ENCODE peak calls at places on chromosomes 13 and 19, in seven cellular contexts. S, Y, Z, Q, O, L and R are unnamed samples. For H3K9me3 and H3K36me3, the result is how much of the 10 kb centered on the place peaks cover.

GRCh38 chr13:20993661-20994440 is 67.5 kb downstream of the LATS2 start:
- DNase-seq in Q (peak), S (no peak), Y (no peak), Z (no peak), L (no peak), O (peak), R (no peak)

GRCh38 chr13:49840667-49841066 is 48.2 kb upstream of the KPNA3 start:
- DNase-seq in Q (no peak), Y (no peak), S (no peak), L (no peak), O (no peak), Z (no peak), R (no peak)

GRCh38 chr19:17725422-17726078 is 6.3 kb downstream of the MAP1S start:
- DNase-seq in Q (no peak), Z (no peak), O (no peak), Y (no peak), L (no peak), S (no peak), R (no peak)

GRCh38 chr13:110555601-110556223 is 5.8 kb downstream of the RAB20 start:
- DNase-seq in Z (peak), L (peak), Y (no peak), S (no peak), O (no peak), Q (no peak), R (no peak)

GRCh38 chr19:13022859-13023636 is 27.8 kb downstream of the NFIX start:
- DNase-seq in O (peak), L (no peak), Z (peak), S (no peak), Y (peak), Q (peak), R (peak)

GRCh38 chr19:15252398-15253018 is 20.3 kb upstream of the EPHX3 start:
- DNase-seq in Z (no peak), Y (no peak), Q (peak), S (no peak), L (no peak), O (peak), R (no peak)

GRCh38 chr19:42601811-42602443 is 7.2 kb upstream of the CEACAM8 start:
- DNase-seq in Y (no peak), O (peak), S (peak), Q (peak), Z (no peak), L (no peak), R (peak)

GRCh38 chr13:73417012-73417615 is 358.3 kb downstream of the KLF5 start:
- DNase-seq in L (no peak), Z (no peak), Y (no peak), O (peak), S (peak), Q (no peak), R (no peak)

GRCh38 chr19:12954150-12954962 is 2.7 kb downstream of the GADD45GIP1 start:
- DNase-seq in Y (no peak), S (no peak), O (peak), Z (no peak), L (no peak), Q (no peak), R (no peak)

GRCh38 chr19:32542477-32543106 is 38.4 kb upstream of the PDCD5 start:
- DNase-seq in Z (no peak), S (no peak), Q (no peak), O (no peak), L (no peak), Y (no peak), R (no peak)

GRCh38 chr13:37617162-37617561 is 18.6 kb upstream of the POSTN start:
- DNase-seq in Z (no peak), Y (no peak), L (peak), S (no peak), O (peak), Q (peak), R (peak)

GRCh38 chr13:47258384-47258783 is 361.5 kb upstream of the HTR2A start:
- DNase-seq in S (no peak), L (no peak), O (peak), Y (no peak), Z (no peak), Q (no peak), R (no peak)

GRCh38 chr19:11420894-11421606 is 1.9 kb upstream of the RGL3 start:
- DNase-seq in S (no peak), O (no peak), Y (peak), Z (no peak), L (no peak), Q (no peak), R (no peak)

GRCh38 chr19:40542197-40542859 is 34.3 kb upstream of the SHKBP1 start:
- DNase-seq in Z (peak), L (no peak), Y (peak), S (no peak), Q (peak), O (peak), R (peak)

GRCh38 chr13:65744761-65745160 is 1485.4 kb downstream of the PCDH9 start:
- DNase-seq in O (no peak), L (no peak), S (no peak), Z (no peak), Y (no peak), Q (peak), R (no peak)

GRCh38 chr13:106104281-106104901 is 431.1 kb downstream of the EFNB2 start:
- DNase-seq in Y (no peak), L (peak), S (no peak), Q (peak), O (peak), Z (no peak), R (peak)

GRCh38 chr19:7506385-7507328 is 9.2 kb upstream of the ZNF358 start:
- DNase-seq in L (peak), S (peak), Y (peak), Z (peak), Q (peak), O (peak), R (peak)

GRCh38 chr19:14480695-14481069 is 5.5 kb upstream of the PTGER1 start:
- DNase-seq in O (peak), S (no peak), L (no peak), Z (no peak), Q (peak), Y (no peak), R (no peak)

GRCh38 chr13:93140912-93141311 is 85.7 kb upstream of the GPC6 start:
- DNase-seq in Y (no peak), O (no peak), L (no peak), Z (no peak), S (no peak), Q (no peak), R (no peak)

GRCh38 chr19:19820774-19821315 is 705 bp downstream of the ZNF506 start:
- DNase-seq in O (peak), Q (no peak), Y (no peak), L (no peak), Z (no peak), S (no peak), R (peak)

GRCh38 chr13:105346141-105346766 is 1189.2 kb downstream of the EFNB2 start:
- DNase-seq in Z (no peak), L (peak), O (peak), S (no peak), Q (peak), Y (no peak), R (peak)

GRCh38 chr19:29510701-29511265 is 15.0 kb upstream of the VSTM2B start:
- DNase-seq in O (no peak), S (no peak), Q (no peak), L (no peak), Z (no peak), Y (no peak), R (no peak)

GRCh38 chr19:10533656-10534386 is 9.9 kb upstream of the ATG4D start:
- DNase-seq in O (peak), Y (no peak), L (peak), Z (no peak), S (no peak), Q (peak), R (peak)

GRCh38 chr19:54896036-54896435 is 9.9 kb upstream of the NCR1 start:
- DNase-seq in S (no peak), L (no peak), Y (no peak), O (no peak), Z (no peak), Q (no peak), R (no peak)

GRCh38 chr13:111213964-111214726 is 99.0 kb downstream of the ARHGEF7 start:
- DNase-seq in Z (no peak), Q (no peak), Y (no peak), O (no peak), L (no peak), S (no peak), R (peak)

GRCh38 chr19:5006201-5006600 is 37.3 kb downstream of the KDM4B start:
- DNase-seq in L (no peak), O (peak), Y (no peak), Q (peak), S (no peak), Z (no peak), R (peak)
- H3K27ac ChIP-seq in L (no peak), O (no peak), Y (no peak), Q (no peak), S (no peak), Z (no peak), R (no peak)

GRCh38 chr13:18948012-18948663 is 233.5 kb downstream of the TUBA3C start:
- DNase-seq in O (no peak), S (no peak), Q (no peak), Z (no peak), L (no peak), Y (no peak), R (no peak)

GRCh38 chr13:18948664-18949488 is 232.7 kb downstream of the TUBA3C start:
- DNase-seq in Q (no peak), S (no peak), O (no peak), Z (no peak), Y (no peak), L (no peak), R (no peak)

GRCh38 chr13:18949489-18949761 is 232.2 kb downstream of the TUBA3C start:
- DNase-seq in L (no peak), Q (no peak), Z (no peak), Y (no peak), O (no peak), S (no peak), R (no peak)

GRCh38 chr13:18946738-18947137 is 234.9 kb downstream of the TUBA3C start:
- DNase-seq in Q (no peak), Z (no peak), L (no peak), O (no peak), Y (no peak), S (no peak), R (no peak)

GRCh38 chr13:18947376-18947977 is 234.1 kb downstream of the TUBA3C start:
- DNase-seq in Z (no peak), Y (no peak), L (no peak), O (no peak), S (no peak), Q (no peak), R (no peak)
- H3K9me3 ChIP-seq in Z (under half), Y (under half), L (under half), O (under half), S (under half), Q (under half), R (under half)

GRCh38 chr19:1119475-1120217 is 15.9 kb downstream of the GPX4 start:
- DNase-seq in Q (no peak), Y (no peak), O (no peak), L (no peak), Z (no peak), S (no peak), R (no peak)
- H3K36me3 ChIP-seq in Q (half or more), Y (half or more), O (half or more), L (under half), Z (under half), S (half or more), R (under half)

DNA sequence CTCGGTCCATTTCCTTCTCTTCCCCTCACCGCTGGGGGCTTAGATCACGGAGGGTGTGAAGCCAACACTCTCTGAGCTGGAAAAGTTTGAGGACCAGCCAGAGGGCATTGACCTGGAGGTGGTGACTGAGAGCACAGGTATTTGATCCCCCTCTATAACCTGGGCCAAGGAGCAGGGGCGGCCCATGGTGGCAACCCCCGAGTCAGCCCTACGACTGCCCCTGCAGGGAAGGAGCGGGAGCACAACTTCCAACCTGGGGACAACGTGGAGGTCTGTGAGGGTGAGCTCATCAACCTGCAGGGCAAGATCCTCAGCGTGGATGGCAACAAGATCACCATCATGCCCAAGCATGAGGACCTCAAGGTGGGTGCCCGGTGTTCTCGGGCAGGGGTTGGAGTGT is 11.6 kb upstream of the TIMM50 start:
- DNase-seq in Q (no peak), Y (no peak), O (no peak), Z (no peak), L (no peak), S (no peak), R (no peak)
- H3K27ac ChIP-seq in Q (no peak), Y (no peak), O (no peak), Z (no peak), L (no peak), S (no peak), R (no peak)

GRCh38 chr19:21422244-21422643 is 25.3 kb downstream of the ZNF493 start:
- DNase-seq in Q (no peak), Z (no peak), L (no peak), O (no peak), S (no peak), Y (no peak), R (no peak)

DNA sequence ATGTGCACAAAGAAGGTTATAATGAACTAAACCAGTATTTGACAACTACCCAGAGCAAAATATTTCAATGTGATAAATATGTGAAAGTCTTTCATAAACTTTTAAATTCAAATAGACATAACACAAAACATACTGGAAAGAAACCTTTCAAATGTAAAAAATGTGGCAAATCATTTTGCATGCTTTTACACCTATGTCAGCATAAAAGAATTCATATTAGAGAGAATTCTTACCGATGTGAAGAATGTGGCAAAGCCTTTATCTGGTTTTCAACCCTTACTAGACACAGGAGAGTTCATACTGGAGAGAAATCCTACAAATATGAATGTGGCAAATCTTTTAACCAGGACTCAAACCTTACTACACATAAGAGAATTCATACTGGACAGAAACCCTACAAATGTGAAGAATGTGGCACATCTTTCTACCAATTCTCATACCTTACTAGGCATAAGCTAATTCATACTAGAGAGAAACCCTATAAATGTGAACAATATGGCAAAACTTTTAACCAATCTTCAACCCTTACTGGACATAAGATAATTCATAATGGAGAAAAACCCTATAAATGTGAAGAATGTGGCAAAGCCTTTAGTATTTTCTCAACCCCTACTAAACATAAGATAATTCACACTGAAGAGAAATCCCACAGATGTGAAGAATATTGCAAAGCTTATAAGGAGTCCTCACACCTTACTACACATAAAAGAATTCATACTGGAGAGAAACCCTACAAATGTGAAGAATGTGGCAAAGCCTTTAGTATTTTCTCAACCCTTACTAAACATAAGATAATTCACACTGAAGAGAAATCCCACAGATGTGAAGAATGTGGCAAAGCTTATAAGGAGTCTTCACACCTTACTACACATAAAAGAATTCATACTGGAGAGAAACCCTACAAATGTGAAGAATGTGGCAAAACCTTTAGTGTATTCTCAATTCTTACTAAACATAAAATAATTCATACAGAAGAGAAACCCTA is 26.4 kb downstream of the ZNF493 start:
- DNase-seq in Q (no peak), L (no peak), S (no peak), Z (no peak), O (no peak), Y (no peak), R (no peak)
- H3K9me3 ChIP-seq in Q (under half), L (half or more), S (half or more), Z (half or more), O (under half), Y (under half), R (under half)

DNA sequence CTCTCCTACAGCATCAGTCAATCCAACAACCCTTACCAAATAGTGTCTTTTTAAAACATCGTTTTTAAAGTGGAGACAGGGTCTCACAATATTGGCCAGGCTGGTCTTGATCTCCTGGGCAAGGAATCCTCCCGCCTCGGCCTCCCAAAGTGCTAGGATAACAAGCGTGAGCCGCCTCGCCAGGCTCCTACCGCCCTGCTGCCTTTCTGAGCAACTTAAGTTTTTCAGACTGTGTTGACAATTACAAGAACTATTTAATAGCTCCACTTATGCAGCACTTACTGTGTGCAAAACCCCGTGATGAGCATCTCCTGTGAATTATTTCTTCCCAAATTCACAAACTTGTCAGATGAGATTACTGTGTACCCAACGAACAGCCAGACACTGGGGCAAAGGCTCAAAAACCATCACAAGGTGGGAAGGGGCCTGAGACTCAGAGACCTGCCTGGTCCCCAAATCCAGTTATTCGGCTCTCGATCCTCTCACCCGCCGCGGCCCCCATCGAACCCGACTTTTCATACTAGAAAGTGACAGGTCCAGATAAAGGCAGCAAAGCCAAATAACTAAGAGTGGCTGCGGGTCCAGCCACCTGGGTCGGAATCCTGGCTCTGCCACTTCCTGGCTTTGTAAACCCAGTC is 581 bp downstream of the RPL18 start:
- DNase-seq in L (no peak), Q (no peak), Y (no peak), Z (no peak), S (no peak), O (peak), R (peak)
- H3K36me3 ChIP-seq in L (under half), Q (under half), Y (under half), Z (under half), S (under half), O (under half), R (under half)